ENCODE peak calls at places on chromosomes 7 and 10, in four cellular contexts. R, A, X and T are unnamed samples.

GRCh38 chr10:129556316-129556715 is 89.3 kb downstream of the MGMT start:
- DNase-seq in A (no peak), X (no peak), R (no peak), T (no peak)

GRCh38 chr10:45446858-45447257 is 72.8 kb downstream of the ALOX5 start:
- DNase-seq in X (no peak), A (no peak), R (no peak), T (peak; percentile 51)

GRCh38 chr10:82668266-82668665 is 793.3 kb downstream of the NRG3 start:
- DNase-seq in R (no peak), A (no peak), X (no peak), T (no peak)

GRCh38 chr10:91190388-91190870 is 30.0 kb upstream of the PCGF5 start:
- DNase-seq in R (no peak), A (no peak), X (no peak), T (no peak)

GRCh38 chr7:94289071-94289470 is 105.6 kb upstream of the COL1A2 start:
- DNase-seq in A (peak; percentile 72), X (peak; percentile 64), R (peak; percentile 27), T (no peak)

GRCh38 chr10:97468162-97468561 is 22.2 kb downstream of the ZDHHC16 start:
- DNase-seq in R (no peak), X (no peak), A (no peak), T (no peak)

GRCh38 chr7:24979470-24979862 is 512 bp downstream of the OSBPL3 start:
- DNase-seq in A (peak; percentile 39), X (peak; percentile 63), R (peak; percentile 84), T (peak; percentile 68)

GRCh38 chr10:20181408-20181807 is 365.2 kb downstream of the PLXDC2 start:
- DNase-seq in A (no peak), R (no peak), X (no peak), T (no peak)

GRCh38 chr10:86642021-86642420 is 12.3 kb upstream of the OPN4 start:
- DNase-seq in A (no peak), X (no peak), R (no peak), T (no peak)

GRCh38 chr7:151086802-151087246 is 549 bp downstream of the AGAP3 start:
- DNase-seq in A (no peak), X (no peak), R (no peak), T (peak; percentile 61)

GRCh38 chr7:134541-134940 is 57.8 kb upstream of the FAM20C start:
- DNase-seq in X (no peak), A (no peak), R (no peak), T (no peak)

GRCh38 chr7:127390817-127391590 is 1.5 kb downstream of the ZNF800 start:
- DNase-seq in A (no peak), X (no peak), R (no peak), T (no peak)

GRCh38 chr10:3943695-3944257 is 158.8 kb upstream of the KLF6 start:
- DNase-seq in R (no peak), A (no peak), X (no peak), T (no peak)